ENCODE peak calls at places on chromosomes 6 and 20, in six cellular contexts. S, W, R, U, F and V are unnamed samples.

GRCh38 chr6:167116109-167116837 is 6.6 kb upstream of the CCR6 start:
- DNase-seq in W (no peak), R (no peak), F (no peak), U (peak; percentile 2), S (no peak), V (no peak)

GRCh38 chr20:58223358-58223941 is 5.0 kb downstream of the ANKRD60 start:
- DNase-seq in F (no peak), R (no peak), S (no peak), W (no peak), U (no peak), V (no peak)

GRCh38 chr6:17885889-17886576 is 101.4 kb downstream of the KIF13A start:
- DNase-seq in F (no peak), U (no peak), W (no peak), R (peak; percentile 44), S (no peak), V (no peak)

GRCh38 chr20:39835040-39835842 is 853.8 kb downstream of the MAFB start:
- DNase-seq in R (no peak), W (no peak), F (no peak), U (no peak), S (no peak), V (no peak)

GRCh38 chr20:63172726-63173125 is 43.2 kb downstream of the YTHDF1 start:
- DNase-seq in R (no peak), U (no peak), S (no peak), W (peak; percentile 71), F (peak; percentile 53), V (no peak)

GRCh38 chr6:4805553-4806307 is 29.5 kb downstream of the CDYL start:
- DNase-seq in F (peak; percentile 36), S (peak; percentile 41), W (peak; percentile 77), U (peak; percentile 40), R (peak; percentile 27), V (peak; percentile 80)

GRCh38 chr20:46694484-46694883 is 5.2 kb upstream of the TP53RK start:
- DNase-seq in R (no peak), F (peak; percentile 26), S (peak; percentile 57), U (no peak), W (no peak), V (no peak)

GRCh38 chr6:147641511-147641910 is 133.0 kb downstream of the SAMD5 start:
- DNase-seq in R (peak; percentile 48), U (no peak), F (no peak), S (no peak), W (no peak), V (no peak)

GRCh38 chr6:158194487-158195280 is 26.5 kb downstream of the GTF2H5 start:
- DNase-seq in F (no peak), S (no peak), R (no peak), W (peak; percentile 35), U (no peak), V (no peak)

GRCh38 chr20:2688041-2688591 is 4.5 kb upstream of the EBF4 start:
- DNase-seq in W (peak; percentile 76), F (peak; percentile 54), S (peak; percentile 51), R (no peak), U (no peak), V (peak; percentile 46)

GRCh38 chr20:25517124-25517523 is 68.2 kb downstream of the NINL start:
- DNase-seq in U (no peak), S (no peak), R (no peak), W (no peak), F (no peak), V (no peak)

GRCh38 chr6:31300797-31301196 is 28.9 kb upstream of the HLA-C start:
- DNase-seq in F (no peak), R (no peak), W (no peak), S (no peak), U (no peak), V (no peak)

GRCh38 chr6:6729971-6730370 is 141.5 kb downstream of the LY86 start:
- DNase-seq in U (no peak), S (no peak), R (no peak), W (no peak), F (no peak), V (no peak)

GRCh38 chr6:133241901-133242760 is 974 bp downstream of the EYA4 start:
- DNase-seq in U (peak; percentile 35), R (peak; percentile 27), S (peak; percentile 69), W (peak; percentile 52), F (no peak), V (no peak)

GRCh38 chr6:141097471-141097870 is 1035.3 kb upstream of the GJE1 start:
- DNase-seq in S (peak; percentile 32), U (peak; percentile 61), R (no peak), W (no peak), F (no peak), V (no peak)

GRCh38 chr6:131070061-131070460 is 7.0 kb upstream of the EPB41L2 start:
- DNase-seq in S (no peak), U (no peak), W (no peak), F (no peak), R (no peak), V (no peak)

GRCh38 chr20:22932236-22932635 is 102.9 kb upstream of the SSTR4 start:
- DNase-seq in W (no peak), R (no peak), S (no peak), F (no peak), U (no peak), V (no peak)

GRCh38 chr20:62482136-62482833 is 6.5 kb upstream of the GATA5 start:
- DNase-seq in U (no peak), W (no peak), R (no peak), S (no peak), F (no peak), V (no peak)

GRCh38 chr6:38034269-38034914 is 214.9 kb downstream of the ZFAND3 start:
- DNase-seq in R (peak; percentile 44), S (peak; percentile 83), F (no peak), U (no peak), W (no peak), V (no peak)

GRCh38 chr6:42978487-42978792 is 541 bp downstream of the PEX6 start:
- DNase-seq in R (no peak), F (peak; percentile 20), W (peak; percentile 41), U (no peak), S (no peak), V (peak; percentile 54)

DNA sequence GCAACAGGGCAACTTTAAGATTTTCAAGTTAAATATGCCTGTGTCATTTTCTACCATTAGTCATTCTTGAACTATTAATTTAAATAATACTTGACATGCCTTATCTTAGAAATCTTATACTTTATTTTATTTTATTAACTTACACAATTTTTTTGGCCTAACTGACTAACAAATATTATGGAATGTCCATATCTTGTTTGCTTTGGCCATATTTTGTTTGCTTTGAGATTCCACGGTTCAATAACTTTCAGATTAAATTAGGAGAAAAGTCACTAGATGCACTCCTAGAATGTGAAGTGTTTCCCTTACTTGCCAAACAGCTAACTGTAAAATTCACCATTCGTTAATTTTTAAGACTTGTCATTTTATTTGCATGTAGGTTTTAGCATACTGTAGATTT is 684.0 kb upstream of the MANEA start:
- DNase-seq in F (no peak), S (no peak), W (no peak), R (no peak), U (no peak), V (no peak)
- H3K9ac ChIP-seq in F (no peak overlapping the region), S (no peak overlapping the region), W (no peak overlapping the region), R (no peak overlapping the region), U (no peak overlapping the region), V (no peak overlapping the region)

DNA sequence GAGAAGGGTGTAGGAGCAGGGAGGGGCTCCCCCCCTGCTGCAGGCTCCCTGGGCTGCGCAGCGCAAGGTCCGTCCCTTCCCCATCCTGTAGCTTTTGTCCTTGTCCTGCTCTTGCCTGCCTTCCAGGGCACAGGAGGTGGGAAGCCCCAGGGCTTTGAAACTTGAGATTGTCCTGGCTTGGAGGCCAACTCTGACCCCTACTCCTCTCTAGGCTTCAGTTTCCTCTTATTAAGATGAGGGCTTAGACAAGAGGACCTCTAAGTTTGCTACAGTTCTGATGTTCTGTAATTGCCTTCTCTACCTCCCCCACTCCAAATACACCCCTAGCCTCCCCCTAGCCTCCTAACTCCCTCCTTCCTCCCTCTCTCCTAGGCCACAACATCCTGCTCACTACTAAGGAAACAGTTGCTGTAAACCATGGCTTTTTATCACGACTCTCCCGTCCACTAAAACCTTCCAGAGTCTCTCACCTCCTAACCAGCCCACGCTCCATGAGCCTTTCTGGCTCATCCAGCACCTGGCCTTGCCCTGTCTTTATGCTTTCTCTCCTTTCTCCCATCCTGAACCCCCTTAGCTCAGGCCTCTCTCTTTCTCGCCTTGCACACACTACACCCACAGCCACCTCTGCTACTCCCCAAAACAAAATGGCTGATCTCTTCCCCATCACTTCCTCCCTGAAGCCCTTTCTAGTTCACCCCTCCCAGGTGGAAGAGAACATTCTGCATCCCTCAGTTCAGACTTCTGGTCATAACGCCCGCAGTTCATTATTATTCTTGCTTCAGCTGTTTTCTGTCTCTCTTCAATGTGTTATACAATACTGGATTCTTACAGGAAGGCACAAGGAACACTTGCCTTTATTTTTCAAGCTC is 10.2 kb downstream of the UNC5CL start:
- DNase-seq in S (peak; percentile 9), R (no peak), U (no peak), F (peak; percentile 73), W (peak; percentile 71), V (no peak)
- H3K9ac ChIP-seq in S (no peak overlapping the region), R (peak overlapping the region; percentile 51), U (no peak overlapping the region), F (peak overlapping the region; percentile 98), W (peak overlapping the region; percentile 5), V (peak overlapping the region; percentile 75)

DNA sequence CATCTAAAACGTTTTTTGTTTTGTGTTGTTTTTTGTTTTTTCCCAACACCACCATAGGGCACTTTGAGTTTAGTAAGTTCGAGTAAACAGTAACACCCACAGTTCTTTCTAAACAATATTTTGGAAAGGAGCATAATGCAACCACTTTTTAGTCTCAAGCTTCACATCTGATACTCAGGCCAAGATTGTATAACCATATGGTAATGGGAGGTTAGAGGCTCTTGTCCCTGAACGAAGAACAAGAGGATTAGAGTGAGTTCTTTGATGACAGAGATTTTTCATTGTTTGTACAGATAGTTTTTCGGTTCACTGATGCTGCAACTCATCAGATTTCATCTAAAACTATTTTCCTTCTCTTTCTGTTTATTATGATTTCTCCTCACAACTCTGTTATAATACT is 144.6 kb downstream of the MTHFD1L start:
- DNase-seq in W (no peak), S (no peak), R (no peak), F (no peak), U (no peak), V (no peak)
- H3K9ac ChIP-seq in W (no peak overlapping the region), S (no peak overlapping the region), R (no peak overlapping the region), F (no peak overlapping the region), U (no peak overlapping the region), V (no peak overlapping the region)

GRCh38 chr6:98846021-98846380 is 11.6 kb downstream of the POU3F2 start:
- DNase-seq in U (no peak), W (no peak), R (no peak), F (no peak), S (no peak), V (no peak)

GRCh38 chr6:98843274-98844243 is 9.2 kb downstream of the POU3F2 start:
- DNase-seq in U (no peak), W (peak; percentile 55), F (no peak), S (no peak), R (peak; percentile 8), V (no peak)

GRCh38 chr6:98844244-98845161 is 10.1 kb downstream of the POU3F2 start:
- DNase-seq in W (no peak), R (peak; percentile 41), U (no peak), S (no peak), F (no peak), V (no peak)

GRCh38 chr6:98847392-98847766 is 13.0 kb downstream of the POU3F2 start:
- DNase-seq in F (no peak), S (no peak), R (no peak), W (peak; percentile 50), U (no peak), V (no peak)

GRCh38 chr6:98845201-98846020 is 11.0 kb downstream of the POU3F2 start:
- DNase-seq in U (peak; percentile 58), F (peak; percentile 72), R (peak; percentile 91), W (peak; percentile 90), S (peak; percentile 83), V (peak; percentile 73)
- H3K9ac ChIP-seq in U (no peak overlapping the region), F (no peak overlapping the region), R (peak overlapping the region; percentile 66), W (no peak overlapping the region), S (no peak overlapping the region), V (no peak overlapping the region)

GRCh38 chr6:82914511-82914910 is 151.1 kb downstream of the UBE3D start:
- DNase-seq in F (no peak), W (no peak), S (no peak), U (no peak), R (no peak), V (no peak)
- H3K9ac ChIP-seq in F (no peak overlapping the region), W (no peak overlapping the region), S (no peak overlapping the region), U (no peak overlapping the region), R (no peak overlapping the region), V (no peak overlapping the region)